ENCODE peak calls at places on chromosomes 13 and 19, in ten cellular contexts. Y is cardiac fibroblast, B is upper lobe of left lung, O is lung, D is upper lobe of right lung, T is heart right ventricle, W is AG09309, M is mesenchymal stem cell, I is uterus, H is fibroblast of the aortic adventitia. K is an unnamed sample.

GRCh38 chr13:97185291-97185690 is 36.8 kb upstream of the MBNL2 start:
- DNase-seq in Y (no peak), B (no peak), O (no peak), D (no peak), T (no peak), W (no peak), M (no peak), I (no peak), H (peak; percentile 2), K (no peak)

GRCh38 chr13:81379183-81379582 is 1038.3 kb upstream of the SPRY2 start:
- DNase-seq in Y (no peak), B (no peak), O (no peak), D (no peak), T (no peak), W (no peak), M (no peak), I (no peak), H (no peak), K (no peak)

GRCh38 chr19:29320076-29320475 is 107.1 kb upstream of the UQCRFS1 start:
- DNase-seq in Y (no peak), B (no peak), O (no peak), D (no peak), T (no peak), W (no peak), M (no peak), I (no peak), H (no peak), K (no peak)

GRCh38 chr13:57799624-57800023 is 168.1 kb downstream of the PCDH17 start:
- DNase-seq in Y (peak; percentile 34), B (no peak), O (no peak), D (no peak), T (no peak), W (no peak), M (no peak), I (no peak), H (no peak), K (no peak)

GRCh38 chr13:75312884-75313520 is 169.0 kb downstream of the TBC1D4 start:
- DNase-seq in Y (no peak), B (no peak), O (no peak), D (no peak), T (no peak), W (no peak), M (no peak), I (no peak), H (no peak), K (no peak)

GRCh38 chr13:39106216-39106995 is 68.2 kb downstream of the NHLRC3 start:
- DNase-seq in Y (peak; percentile 2), B (no peak), O (no peak), D (no peak), T (no peak), W (no peak), M (no peak), I (no peak), H (peak; percentile 2), K (no peak)

GRCh38 chr13:57123660-57124059 is 17.1 kb upstream of the PRR20A start:
- DNase-seq in Y (peak; percentile 0), B (no peak), O (no peak), D (no peak), T (no peak), W (no peak), M (no peak), I (no peak), H (no peak), K (peak; percentile 76)

GRCh38 chr19:19224852-19225494 is 13.2 kb downstream of the NCAN start:
- DNase-seq in Y (peak; percentile 54), B (peak; percentile 76), O (peak; percentile 71), D (peak; percentile 90), T (peak; percentile 57), W (peak; percentile 1), M (peak; percentile 75), I (peak; percentile 40), H (peak; percentile 46), K (peak; percentile 71)

GRCh38 chr13:20775961-20776360 is 2.2 kb upstream of the EEF1AKMT1 start:
- DNase-seq in Y (no peak), B (no peak), O (no peak), D (no peak), T (no peak), W (no peak), M (no peak), I (no peak), H (no peak), K (no peak)

GRCh38 chr13:79451500-79451962 is 29.4 kb upstream of the NDFIP2 start:
- DNase-seq in Y (peak; percentile 94), B (peak; percentile 36), O (no peak), D (no peak), T (no peak), W (peak; percentile 76), M (peak; percentile 96), I (no peak), H (peak; percentile 77), K (no peak)

GRCh38 chr13:112793545-112794445 is 104.0 kb downstream of the ATP11A start:
- DNase-seq in Y (no peak), B (peak; percentile 19), O (no peak), D (no peak), T (no peak), W (no peak), M (no peak), I (no peak), H (no peak), K (peak; percentile 65)

GRCh38 chr19:6705931-6706632 is 14.4 kb downstream of the C3 start:
- DNase-seq in Y (no peak), B (no peak), O (no peak), D (peak; percentile 46), T (no peak), W (no peak), M (no peak), I (no peak), H (no peak), K (peak; percentile 31)

GRCh38 chr13:113822266-113822665 is 41.6 kb downstream of the GAS6 start:
- DNase-seq in Y (no peak), B (no peak), O (no peak), D (no peak), T (no peak), W (no peak), M (no peak), I (no peak), H (no peak), K (no peak)

GRCh38 chr13:110377178-110378175 is 70.4 kb downstream of the COL4A2 start:
- DNase-seq in Y (peak; percentile 69), B (no peak), O (no peak), D (no peak), T (no peak), W (no peak), M (no peak), I (no peak), H (peak; percentile 31), K (no peak)

GRCh38 chr19:12955996-12956395 is 1.0 kb downstream of the GADD45GIP1 start:
- DNase-seq in Y (no peak), B (no peak), O (no peak), D (no peak), T (no peak), W (no peak), M (no peak), I (no peak), H (no peak), K (no peak)

GRCh38 chr19:42531313-42531712 is 3.0 kb upstream of the CEACAM1 start:
- DNase-seq in Y (no peak), B (no peak), O (no peak), D (no peak), T (no peak), W (no peak), M (no peak), I (no peak), H (no peak), K (no peak)

GRCh38 chr19:32550666-32551065 is 30.3 kb upstream of the PDCD5 start:
- DNase-seq in Y (no peak), B (no peak), O (no peak), D (no peak), T (no peak), W (no peak), M (no peak), I (no peak), H (no peak), K (no peak)

GRCh38 chr13:104532131-104532530 is 1465.9 kb upstream of the SLC10A2 start:
- DNase-seq in Y (no peak), B (no peak), O (no peak), D (no peak), T (no peak), W (no peak), M (no peak), I (no peak), H (no peak), K (no peak)

GRCh38 chr19:50722248-50723013 is 733 bp upstream of the CLEC11A start:
- DNase-seq in Y (no peak), B (no peak), O (no peak), D (no peak), T (no peak), W (no peak), M (no peak), I (no peak), H (no peak), K (no peak)
- H3K4me3 ChIP-seq in Y (peak overlapping the region; percentile 19), B (no peak overlapping the region), O (no peak overlapping the region), D (peak overlapping the region; percentile 64), T (peak overlapping the region; percentile 64), W (peak overlapping the region; percentile 88), M (peak overlapping the region; percentile 92), I (no peak overlapping the region), H (peak overlapping the region; percentile 90), K (no peak overlapping the region)

DNA sequence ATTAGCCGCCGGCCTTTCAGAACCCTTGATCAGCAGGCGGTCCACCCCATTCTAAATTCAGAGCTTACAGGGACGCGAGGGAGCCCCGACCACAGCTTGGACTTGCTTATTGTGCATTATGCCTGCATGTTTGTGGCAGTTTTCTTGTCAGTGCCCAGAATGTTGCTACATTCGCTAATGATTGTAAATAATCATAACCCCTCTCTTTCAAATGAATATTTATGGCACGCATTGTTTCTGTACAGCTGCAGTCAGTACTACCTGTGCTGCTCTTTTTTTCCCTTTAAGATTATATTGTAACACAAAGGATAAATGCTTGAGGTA is 321 bp upstream of the VPS36 start:
- DNase-seq in Y (no peak), B (no peak), O (no peak), D (no peak), T (no peak), W (no peak), M (no peak), I (no peak), H (no peak), K (no peak)
- H3K4me3 ChIP-seq in Y (peak overlapping the region; percentile 4), B (peak overlapping the region; percentile 85), O (no peak overlapping the region), D (peak overlapping the region; percentile 85), T (peak overlapping the region; percentile 77), W (peak overlapping the region; percentile 21), M (peak overlapping the region; percentile 73), I (no peak overlapping the region), H (peak overlapping the region; percentile 53), K (no peak overlapping the region)

GRCh38 chr19:10474962-10475451 is 28.1 kb downstream of the KEAP1 start:
- DNase-seq in Y (no peak), B (no peak), O (no peak), D (no peak), T (no peak), W (no peak), M (no peak), I (no peak), H (no peak), K (no peak)
- H3K4me3 ChIP-seq in Y (no peak overlapping the region), B (no peak overlapping the region), O (no peak overlapping the region), D (no peak overlapping the region), T (no peak overlapping the region), W (no peak overlapping the region), M (no peak overlapping the region), I (no peak overlapping the region), H (no peak overlapping the region), K (no peak overlapping the region)

DNA sequence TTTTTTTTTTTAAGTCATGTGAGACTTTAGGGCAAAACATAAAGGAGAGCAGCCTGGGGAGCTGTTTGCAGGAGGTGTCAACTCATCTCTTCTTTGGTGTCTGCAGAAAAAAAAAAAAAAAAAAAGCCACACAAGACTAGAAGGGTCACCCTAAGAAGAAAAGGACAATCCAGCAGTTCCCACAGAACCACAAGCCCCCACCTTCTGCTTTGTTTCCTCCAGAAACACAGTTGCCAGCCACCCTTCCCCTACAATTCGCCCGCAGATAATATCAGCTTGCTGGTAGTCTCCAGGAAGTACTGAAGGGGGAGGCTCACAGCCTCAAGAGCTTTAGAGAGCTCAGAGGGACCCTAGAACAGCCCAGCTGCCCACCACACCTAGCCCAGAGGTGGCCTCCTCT is 22.3 kb upstream of the ZBTB7A start:
- DNase-seq in Y (no peak), B (no peak), O (no peak), D (no peak), T (no peak), W (no peak), M (no peak), I (no peak), H (no peak), K (no peak)
- H3K4me3 ChIP-seq in Y (no peak overlapping the region), B (peak overlapping the region; percentile 29), O (no peak overlapping the region), D (peak overlapping the region; percentile 31), T (peak overlapping the region; percentile 37), W (no peak overlapping the region), M (no peak overlapping the region), I (no peak overlapping the region), H (no peak overlapping the region), K (no peak overlapping the region)

K was measured in aorta.